ENCODE peak calls at places on chromosomes 2 and 18, in ten cellular contexts. O is SK-N-SH, P is stomach, L is suprapubic skin, H is right atrium auricular region, R is WTC11, I is AG04449, A is thyroid gland, S is astrocyte of the spinal cord, V is heart left ventricle. M is an unnamed sample.

GRCh38 chr2:219131744-219132143 is 28.9 kb downstream of the NHEJ1 start:
- DNase-seq in O (no peak), P (no peak), L (no peak), H (no peak), R (no peak), I (no peak), A (no peak), S (no peak), V (no peak), M (no peak)

GRCh38 chr2:53505814-53506213 is 261.8 kb upstream of the CHAC2 start:
- DNase-seq in O (no peak), P (no peak), L (no peak), H (no peak), R (no peak), I (no peak), A (no peak), S (no peak), V (no peak), M (no peak)

GRCh38 chr2:8546319-8547283 is 135.3 kb upstream of the ID2 start:
- DNase-seq in O (no peak), P (peak), L (peak), H (no peak), R (no peak), I (no peak), A (no peak), S (no peak), V (no peak), M (peak)

GRCh38 chr2:218074031-218074430 is 5.0 kb downstream of the RUFY4 start:
- DNase-seq in O (no peak), P (peak), L (no peak), H (peak), R (peak), I (no peak), A (peak), S (no peak), V (no peak), M (peak)

GRCh38 chr18:76379226-76380126 is 115.6 kb downstream of the ZNF516 start:
- DNase-seq in O (no peak), P (no peak), L (peak), H (no peak), R (no peak), I (no peak), A (no peak), S (no peak), V (no peak), M (no peak)

GRCh38 chr2:84811839-84812238 is 69.0 kb downstream of the TRABD2A start:
- DNase-seq in O (no peak), P (no peak), L (no peak), H (no peak), R (no peak), I (no peak), A (no peak), S (no peak), V (no peak), M (no peak)

GRCh38 chr2:101737478-101738240 is 40.2 kb downstream of the MAP4K4 start:
- DNase-seq in O (no peak), P (no peak), L (no peak), H (no peak), R (no peak), I (no peak), A (no peak), S (no peak), V (no peak), M (no peak)

GRCh38 chr2:128638311-128638710 is 319.6 kb upstream of the HS6ST1 start:
- DNase-seq in O (no peak), P (peak), L (peak), H (peak), R (no peak), I (no peak), A (no peak), S (no peak), V (no peak), M (no peak)

GRCh38 chr2:844725-845124 is 105.9 kb upstream of the SNTG2 start:
- DNase-seq in O (no peak), P (no peak), L (no peak), H (no peak), R (no peak), I (no peak), A (no peak), S (no peak), V (no peak), M (no peak)

GRCh38 chr2:85732467-85733120 is 21.2 kb upstream of the ATOH8 start:
- DNase-seq in O (no peak), P (no peak), L (no peak), H (no peak), R (no peak), I (no peak), A (no peak), S (no peak), V (no peak), M (no peak)

GRCh38 chr2:33073018-33073417 is 126.3 kb downstream of the LTBP1 start:
- DNase-seq in O (no peak), P (no peak), L (no peak), H (no peak), R (no peak), I (no peak), A (no peak), S (no peak), V (no peak), M (no peak)

GRCh38 chr2:102181919-102182635 is 4.7 kb upstream of the IL1RL2 start:
- DNase-seq in O (no peak), P (no peak), L (no peak), H (no peak), R (no peak), I (no peak), A (no peak), S (no peak), V (no peak), M (no peak)

GRCh38 chr18:34978533-34978893 is 62.7 kb upstream of the MAPRE2 start:
- DNase-seq in O (no peak), P (no peak), L (no peak), H (no peak), R (no peak), I (no peak), A (no peak), S (no peak), V (no peak), M (no peak)

GRCh38 chr18:42525905-42526304 is 570.9 kb downstream of the PIK3C3 start:
- DNase-seq in O (no peak), P (peak), L (no peak), H (no peak), R (no peak), I (no peak), A (no peak), S (no peak), V (no peak), M (no peak)

GRCh38 chr2:204967199-204967995 is 422.1 kb downstream of the PARD3B start:
- DNase-seq in O (peak), P (no peak), L (no peak), H (no peak), R (no peak), I (no peak), A (no peak), S (no peak), V (no peak), M (no peak)

GRCh38 chr2:202158796-202159195 is 79.6 kb downstream of the SUMO1 start:
- DNase-seq in O (no peak), P (no peak), L (no peak), H (no peak), R (no peak), I (no peak), A (no peak), S (peak), V (no peak), M (no peak)

GRCh38 chr2:134226561-134226960 is 27.3 kb upstream of the MGAT5 start:
- DNase-seq in O (no peak), P (no peak), L (no peak), H (no peak), R (no peak), I (no peak), A (no peak), S (no peak), V (no peak), M (no peak)

GRCh38 chr2:27798476-27798875 is 27.0 kb downstream of the MRPL33 start:
- DNase-seq in O (no peak), P (no peak), L (no peak), H (no peak), R (no peak), I (no peak), A (no peak), S (no peak), V (no peak), M (no peak)

GRCh38 chr2:240572141-240573031 is 4.1 kb downstream of the RNPEPL1 start:
- DNase-seq in O (no peak), P (no peak), L (no peak), H (no peak), R (peak), I (no peak), A (no peak), S (no peak), V (peak), M (peak)

GRCh38 chr2:240571314-240571973 is 3.2 kb downstream of the RNPEPL1 start:
- DNase-seq in O (peak), P (no peak), L (no peak), H (no peak), R (peak), I (no peak), A (no peak), S (no peak), V (peak), M (no peak)

GRCh38 chr2:240574386-240575100 is 6.3 kb downstream of the RNPEPL1 start:
- DNase-seq in O (peak), P (no peak), L (no peak), H (no peak), R (no peak), I (no peak), A (no peak), S (no peak), V (peak), M (peak)

GRCh38 chr2:240573516-240574385 is 5.5 kb downstream of the RNPEPL1 start:
- DNase-seq in O (peak), P (no peak), L (no peak), H (no peak), R (no peak), I (no peak), A (no peak), S (no peak), V (no peak), M (peak)

GRCh38 chr2:240573071-240573515 is 4.8 kb downstream of the RNPEPL1 start:
- DNase-seq in O (no peak), P (no peak), L (no peak), H (no peak), R (no peak), I (no peak), A (no peak), S (no peak), V (peak), M (no peak)
- TF ChIP-seq CTCF in O (no peak), P (no peak), L (no peak), H (no peak), R (no peak), I (no peak), A (no peak), S (no peak), V (no peak), M (no peak)

GRCh38 chr2:197134206-197134605 is 176.4 kb downstream of the ANKRD44 start:
- DNase-seq in O (no peak), P (no peak), L (no peak), H (no peak), R (no peak), I (no peak), A (no peak), S (no peak), V (no peak), M (no peak)
- TF ChIP-seq CTCF in O (no peak), P (no peak), L (no peak), H (no peak), R (no peak), I (no peak), A (no peak), S (no peak), V (no peak), M (no peak)

DNA sequence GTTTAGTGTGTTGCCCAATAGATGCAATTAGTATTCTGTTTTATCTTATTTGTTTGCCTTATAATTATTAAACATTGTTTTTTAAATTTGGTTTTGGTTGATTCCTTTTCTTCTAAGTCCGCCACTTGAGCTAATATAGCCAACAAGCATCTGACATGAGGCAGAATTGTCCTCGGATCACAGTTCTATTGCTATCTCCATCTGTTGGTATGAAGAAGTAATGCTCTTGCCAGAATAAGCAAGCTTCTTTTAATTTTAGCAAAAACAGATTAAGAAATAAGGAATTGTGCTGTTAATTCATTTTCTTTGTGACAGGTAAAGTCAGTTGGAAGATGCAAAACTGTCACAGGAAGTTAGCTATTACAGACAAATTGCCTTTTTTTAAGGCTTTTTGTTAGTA is 54.3 kb downstream of the R3HDM1 start:
- DNase-seq in O (no peak), P (no peak), L (no peak), H (no peak), R (no peak), I (no peak), A (no peak), S (no peak), V (no peak), M (no peak)
- TF ChIP-seq CTCF in O (peak), P (no peak), L (no peak), H (no peak), R (no peak), I (no peak), A (no peak), S (no peak), V (no peak), M (peak)

DNA sequence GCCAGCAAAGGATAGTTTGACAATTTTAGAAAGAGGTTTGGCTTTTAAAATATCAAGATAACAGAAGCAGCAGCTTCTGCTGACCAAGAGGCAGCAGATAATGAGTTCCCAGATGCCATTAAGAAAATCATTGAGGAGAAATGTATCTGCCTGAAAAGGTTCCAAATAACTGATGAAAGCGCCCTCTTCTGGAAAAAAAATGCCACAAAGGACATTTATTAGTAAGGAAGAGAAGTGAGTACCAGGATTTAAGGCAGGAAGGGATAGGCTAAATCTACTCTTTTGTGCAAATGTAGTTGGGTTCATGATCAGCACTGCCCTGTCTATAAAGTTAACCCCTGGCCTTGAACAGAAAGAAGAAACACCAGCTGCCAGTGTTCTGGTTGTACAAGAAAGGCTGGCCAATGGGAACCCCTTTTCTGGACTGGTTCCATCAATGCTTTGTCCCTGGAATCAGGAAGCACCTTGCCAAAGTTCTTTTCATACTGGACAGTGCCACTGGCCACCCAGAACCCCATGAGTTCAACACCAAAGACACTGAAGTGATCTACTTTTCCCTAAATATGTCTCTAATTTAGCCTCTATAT is 40.6 kb downstream of the DHX57 start:
- DNase-seq in O (no peak), P (no peak), L (no peak), H (no peak), R (no peak), I (no peak), A (no peak), S (peak), V (no peak), M (peak)
- TF ChIP-seq CTCF in O (peak), P (no peak), L (no peak), H (peak), R (no peak), I (no peak), A (no peak), S (peak), V (no peak), M (peak)

GRCh38 chr18:21897811-21898210 is 157.2 kb downstream of the MIB1 start:
- DNase-seq in O (peak), P (peak), L (no peak), H (no peak), R (peak), I (no peak), A (peak), S (peak), V (no peak), M (peak)
- TF ChIP-seq CTCF in O (peak), P (no peak), L (peak), H (peak), R (peak), I (peak), A (peak), S (peak), V (peak), M (peak)

DNA sequence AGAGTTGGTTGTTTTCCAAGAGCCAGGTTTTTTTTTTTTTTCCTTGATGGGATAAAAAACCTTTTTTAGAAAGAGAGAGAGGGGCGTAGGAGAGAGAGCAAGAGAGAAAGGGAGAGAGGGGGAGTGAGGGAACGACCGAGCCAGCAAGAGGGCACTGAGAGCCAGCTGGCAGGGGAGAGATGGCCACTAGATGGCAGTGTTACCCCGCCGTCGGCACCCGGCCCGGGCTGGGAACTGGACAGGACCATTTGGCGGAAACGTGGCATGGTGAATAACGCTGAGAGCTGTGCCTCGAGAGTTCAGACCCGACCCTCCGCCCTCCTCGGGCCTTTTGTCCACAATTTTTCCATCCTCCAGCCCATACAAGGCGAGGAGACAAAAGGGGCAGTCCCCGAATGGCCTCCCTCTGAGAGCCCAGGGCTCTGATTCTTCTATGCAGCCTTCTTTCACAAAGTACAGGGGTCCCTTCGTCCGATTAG is 286.7 kb upstream of the VRK2 start:
- DNase-seq in O (peak), P (peak), L (peak), H (peak), R (peak), I (peak), A (peak), S (peak), V (peak), M (peak)
- TF ChIP-seq CTCF in O (peak), P (no peak), L (peak), H (peak), R (peak), I (peak), A (peak), S (peak), V (peak), M (peak)